ENCODE peak calls at places on chromosomes 6 and 20, in eight cellular contexts. I is neural progenitor cell, J is OCI-LY7, V is HCT116, K is SK-N-SH, A is PC-3, O is GM23338, H is MM.1S. Y is an unnamed sample.

GRCh38 chr20:10368702-10369041 is 65.3 kb downstream of the MKKS start:
- DNase-seq in A (no peak), J (no peak), V (no peak), H (no peak), K (no peak), I (no peak), O (no peak), Y (no peak)

GRCh38 chr20:32970115-32970972 is 33.9 kb downstream of the SUN5 start:
- DNase-seq in I (no peak), O (no peak), V (no peak), K (no peak), A (no peak), J (no peak), H (no peak), Y (peak; percentile 5)

GRCh38 chr6:100296810-100297544 is 167.7 kb downstream of the SIM1 start:
- DNase-seq in O (no peak), A (peak; percentile 66), K (no peak), V (peak; percentile 74), J (no peak), I (no peak), H (no peak), Y (no peak)

GRCh38 chr6:157227202-157228166 is 95.8 kb downstream of the TMEM242 start:
- DNase-seq in K (peak; percentile 68), I (no peak), A (peak; percentile 44), O (peak; percentile 64), H (no peak), J (peak; percentile 27), V (no peak), Y (no peak)

GRCh38 chr6:14542670-14543366 is 425.2 kb downstream of the CD83 start:
- DNase-seq in I (no peak), O (no peak), J (peak; percentile 24), H (no peak), K (no peak), A (peak; percentile 64), V (peak; percentile 29), Y (no peak)

GRCh38 chr6:1869766-1870165 is 260.1 kb downstream of the FOXC1 start:
- DNase-seq in A (no peak), I (no peak), H (no peak), K (no peak), V (no peak), J (no peak), O (no peak), Y (no peak)

GRCh38 chr6:13038315-13039261 is 289.7 kb downstream of the TBC1D7 start:
- DNase-seq in H (no peak), V (no peak), J (no peak), I (no peak), A (no peak), K (no peak), O (no peak), Y (no peak)

GRCh38 chr6:34601706-34602105 is 45.6 kb upstream of the SPDEF start:
- DNase-seq in J (no peak), K (no peak), H (no peak), O (peak; percentile 48), V (no peak), A (no peak), I (peak; percentile 35), Y (no peak)

GRCh38 chr6:37222992-37223391 is 34.6 kb upstream of the TBC1D22B start:
- DNase-seq in K (no peak), V (no peak), A (no peak), I (no peak), O (no peak), H (no peak), J (no peak), Y (no peak)

GRCh38 chr20:57959018-57959417 is 249.2 kb upstream of the PMEPA1 start:
- DNase-seq in K (no peak), H (no peak), I (no peak), V (no peak), O (no peak), A (no peak), J (no peak), Y (no peak)

DNA sequence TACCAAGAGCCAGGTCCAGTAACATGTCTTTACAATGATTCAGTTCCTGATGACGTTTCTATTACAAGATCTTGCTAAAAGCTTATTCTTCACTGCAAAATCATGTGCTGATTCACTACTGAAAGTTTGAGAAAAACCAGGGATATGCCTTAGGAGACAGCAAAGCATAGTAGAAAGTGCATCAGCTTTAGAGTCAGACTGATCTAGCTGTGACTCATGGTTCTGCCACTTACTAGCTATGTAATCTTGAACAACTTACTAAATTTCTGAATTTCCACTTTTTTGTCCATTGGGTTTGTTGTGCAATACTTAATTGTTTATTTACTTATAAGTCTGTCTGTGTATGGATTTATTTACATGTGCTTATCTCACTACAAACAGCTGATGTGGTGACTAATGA is 198.5 kb upstream of the RSPO3 start:
- DNase-seq in V (no peak), K (no peak), A (peak; percentile 47), J (no peak), I (no peak), O (no peak), H (no peak), Y (peak; percentile 71)
- TF ChIP-seq EZH2phosphoT487 in V (no peak), K (no peak), A (no peak), J (no peak), I (no peak), O (no peak), H (no peak), Y (no peak)

GRCh38 chr20:44248420-44248759 is 1.3 kb downstream of the GDAP1L1 start:
- DNase-seq in O (no peak), J (no peak), K (no peak), A (no peak), I (no peak), H (no peak), V (no peak), Y (no peak)

GRCh38 chr20:44251284-44251683 is 4.2 kb downstream of the GDAP1L1 start:
- DNase-seq in J (no peak), I (no peak), O (no peak), H (no peak), K (no peak), V (no peak), A (no peak), Y (no peak)

GRCh38 chr20:44245977-44246376 is 1.1 kb upstream of the GDAP1L1 start:
- DNase-seq in A (no peak), V (no peak), I (no peak), J (no peak), K (no peak), O (no peak), H (no peak), Y (no peak)

GRCh38 chr20:44247131-44247571 is at the start of gene GDAP1L1:
- DNase-seq in A (no peak), I (peak; percentile 77), O (peak; percentile 89), J (no peak), V (no peak), K (peak; percentile 91), H (no peak), Y (peak; percentile 53)

DNA sequence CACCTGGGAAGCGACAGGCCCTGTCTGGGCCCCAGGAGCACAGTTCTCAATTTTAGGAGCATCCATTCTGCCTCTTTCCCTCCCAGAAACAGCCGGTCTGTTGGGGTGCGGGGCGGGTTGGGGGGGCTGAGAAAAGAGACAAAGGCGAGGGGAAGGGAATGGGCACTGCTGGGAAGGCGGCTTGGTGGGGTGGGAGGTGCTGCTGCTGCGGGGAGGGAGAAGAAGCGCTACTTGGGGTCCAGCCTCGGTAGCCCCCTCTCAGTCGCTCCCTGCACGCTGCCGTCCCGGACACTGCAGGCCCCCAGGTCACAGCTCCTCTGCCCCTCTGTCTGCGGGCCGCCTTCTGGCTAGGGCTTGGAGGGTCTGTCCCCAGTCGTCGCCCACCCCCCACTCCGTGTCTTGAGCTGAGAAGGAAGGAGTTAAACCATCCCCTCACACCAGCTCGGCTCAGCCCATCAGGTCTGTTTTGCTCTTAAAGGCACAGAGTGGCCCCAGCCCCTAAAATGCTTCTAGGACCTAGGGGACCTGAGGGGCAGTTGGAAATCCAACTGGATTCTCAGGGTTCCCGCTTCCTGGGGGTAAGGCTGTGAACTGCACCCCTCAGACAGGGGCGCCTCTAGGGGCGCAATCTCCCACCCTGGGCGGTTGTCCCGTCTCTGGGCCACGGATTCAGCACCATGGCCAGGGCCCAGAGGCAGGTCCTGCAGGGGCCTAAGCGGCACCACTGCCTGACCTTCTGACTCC is 740 bp downstream of the GDAP1L1 start:
- DNase-seq in J (no peak), A (no peak), I (peak; percentile 94), O (peak; percentile 93), H (peak; percentile 16), V (no peak), K (peak; percentile 69), Y (peak; percentile 78)
- TF ChIP-seq CTCF in J (peak; percentile 14), A (no peak), I (peak; percentile 95), O (peak; percentile 76), H (peak; percentile 43), V (peak; percentile 60), K (peak; percentile 55), Y (peak; percentile 45)

DNA sequence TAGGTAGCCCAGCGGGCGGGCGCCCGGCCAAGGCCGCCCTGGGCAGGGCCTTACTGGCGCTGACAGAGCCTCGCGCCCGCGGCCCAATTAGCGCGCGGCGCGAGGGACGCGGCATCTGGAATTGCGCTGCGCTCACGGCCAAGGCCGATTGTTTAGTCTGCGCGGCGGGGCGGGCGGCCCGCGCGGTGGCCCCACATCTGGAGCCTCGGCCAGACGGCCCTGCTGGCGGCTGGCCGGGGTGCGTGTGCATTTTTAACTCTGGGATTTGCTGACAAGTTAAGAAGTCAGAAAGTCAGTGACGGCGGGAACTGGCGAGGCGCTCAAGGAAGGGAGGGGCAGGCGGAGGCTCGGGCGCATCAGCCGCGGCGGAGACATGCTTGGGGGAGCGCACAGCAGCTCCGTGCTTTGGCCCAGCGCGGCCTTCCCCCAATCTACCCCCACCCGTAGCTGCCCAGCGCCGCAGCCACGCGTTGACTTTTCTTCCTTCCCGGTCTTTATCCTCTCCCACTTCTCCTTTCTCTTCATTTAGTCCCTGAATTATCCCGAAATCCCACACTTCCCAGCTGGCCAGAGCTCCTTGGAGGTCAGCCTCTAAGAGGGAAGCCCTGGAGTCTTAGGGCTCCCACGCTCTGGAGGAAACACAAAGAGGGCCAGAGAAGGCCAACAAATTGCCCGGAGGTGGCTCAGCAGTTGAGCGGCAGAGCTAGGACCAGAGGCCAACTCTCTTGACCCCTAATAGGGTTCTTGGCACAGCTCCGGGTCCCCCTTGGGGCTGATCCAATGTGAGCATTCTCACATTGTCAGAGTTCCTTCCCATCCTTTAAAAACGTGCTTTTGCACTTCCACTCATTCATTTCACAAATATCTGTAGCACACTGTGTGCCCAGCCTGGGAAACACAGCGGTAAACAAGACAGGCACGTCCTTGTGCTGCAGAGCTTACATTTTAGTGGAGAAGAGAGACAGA is 40.8 kb upstream of the FOXP4 start:
- DNase-seq in V (no peak), A (peak; percentile 27), I (peak; percentile 71), K (peak; percentile 91), J (no peak), O (peak; percentile 70), H (no peak), Y (peak; percentile 91)
- TF ChIP-seq EZH2phosphoT487 in V (no peak), A (no peak), I (peak; percentile 84), K (no peak), J (peak; percentile 9), O (peak; percentile 81), H (no peak), Y (no peak)

GRCh38 chr20:48404598-48404997 is 423.2 kb downstream of the PREX1 start:
- DNase-seq in A (peak; percentile 37), O (peak; percentile 36), K (no peak), H (no peak), I (no peak), V (peak; percentile 27), J (peak; percentile 16), Y (no peak)
- TF ChIP-seq CTCF in A (peak; percentile 47), O (no peak), K (no peak), H (no peak), I (peak; percentile 26), V (peak; percentile 61), J (peak; percentile 52), Y (no peak)